ENCODE peak calls at places on chromosomes 13 and 19, in eight cellular contexts. B, T, V, D, H, G, P and M are unnamed samples.

GRCh38 chr13:50236898-50237318 is 221.7 kb downstream of the KCNRG start:
- DNase-seq in D (no peak), B (no peak), P (peak), G (no peak), H (no peak), V (peak), T (no peak), M (peak)

GRCh38 chr19:45995715-45996385 is 583 bp downstream of the CCDC61 start:
- DNase-seq in H (no peak), V (peak), T (no peak), P (peak), D (no peak), B (peak), G (no peak), M (no peak)

GRCh38 chr19:55436847-55437246 is 6.3 kb downstream of the SHISA7 start:
- DNase-seq in H (no peak), P (no peak), D (peak), V (no peak), G (no peak), B (no peak), T (no peak), M (no peak)

GRCh38 chr19:8242212-8242821 is 33.1 kb downstream of the CERS4 start:
- DNase-seq in B (no peak), T (no peak), G (no peak), P (no peak), H (no peak), D (no peak), V (no peak), M (no peak)

GRCh38 chr19:35109395-35110112 is 6.1 kb upstream of the FXYD3 start:
- DNase-seq in H (no peak), D (peak), G (no peak), V (no peak), P (no peak), B (no peak), T (no peak), M (no peak)

GRCh38 chr19:45827459-45828093 is 12.5 kb upstream of the RSPH6A start:
- DNase-seq in B (no peak), P (no peak), V (no peak), H (no peak), G (no peak), T (no peak), D (peak), M (no peak)

GRCh38 chr13:25371608-25372274 is at the start of gene ATP8A2:
- DNase-seq in V (no peak), H (no peak), D (no peak), G (no peak), P (no peak), T (no peak), B (peak), M (no peak)

GRCh38 chr19:34260771-34261173 is 6.4 kb downstream of the GARRE1 start:
- DNase-seq in B (peak), G (no peak), D (no peak), T (no peak), P (peak), V (no peak), H (no peak), M (no peak)

GRCh38 chr13:97977376-97977705 is 23.9 kb downstream of the IPO5 start:
- DNase-seq in T (no peak), H (no peak), D (no peak), P (no peak), V (peak), G (no peak), B (peak), M (no peak)

GRCh38 chr13:108917581-108917980 is 288.2 kb downstream of the MYO16 start:
- DNase-seq in B (no peak), V (peak), D (no peak), H (no peak), T (no peak), G (no peak), P (peak), M (no peak)

GRCh38 chr19:10420444-10421239 is at the start of gene PDE4A:
- DNase-seq in B (peak), G (no peak), P (peak), V (no peak), D (peak), H (no peak), T (peak), M (no peak)

GRCh38 chr13:43528992-43529391 is 257.8 kb downstream of the ENOX1 start:
- DNase-seq in B (no peak), H (no peak), P (no peak), D (no peak), T (no peak), G (no peak), V (no peak), M (peak)

GRCh38 chr13:109154546-109154945 is 525.1 kb downstream of the MYO16 start:
- DNase-seq in B (no peak), D (no peak), P (no peak), V (peak), G (no peak), H (no peak), T (no peak), M (no peak)

GRCh38 chr13:25701304-25701703 is 329.5 kb downstream of the ATP8A2 start:
- DNase-seq in B (no peak), T (no peak), P (no peak), V (no peak), G (no peak), H (no peak), D (no peak), M (no peak)

GRCh38 chr13:101127741-101128353 is 288.5 kb downstream of the NALCN start:
- DNase-seq in T (peak), G (no peak), V (peak), H (no peak), P (peak), D (no peak), B (peak), M (no peak)

GRCh38 chr13:28313579-28313978 is 175.2 kb downstream of the PAN3 start:
- DNase-seq in D (no peak), V (peak), H (no peak), P (peak), G (no peak), B (peak), T (no peak), M (no peak)

GRCh38 chr13:99301056-99301838 is 6.0 kb downstream of the GPR183 start:
- DNase-seq in G (no peak), T (no peak), V (no peak), H (no peak), D (no peak), B (no peak), P (no peak), M (no peak)

GRCh38 chr19:18789883-18790565 is 1.1 kb downstream of the COMP start:
- DNase-seq in H (no peak), P (no peak), G (no peak), V (peak), D (no peak), B (peak), T (no peak), M (no peak)

GRCh38 chr13:65095118-65095517 is 2135.0 kb downstream of the PCDH9 start:
- DNase-seq in H (no peak), T (no peak), P (no peak), D (no peak), V (no peak), G (no peak), B (no peak), M (no peak)

GRCh38 chr19:13953021-13953531 is 767 bp downstream of the DCAF15 start:
- DNase-seq in H (no peak), V (peak), P (peak), D (no peak), G (no peak), B (peak), T (peak), M (peak)

GRCh38 chr13:43664700-43665191 is 122.0 kb downstream of the ENOX1 start:
- DNase-seq in D (no peak), B (no peak), T (no peak), V (peak), G (peak), P (peak), H (peak), M (peak)

GRCh38 chr19:3039641-3040077 is 10.6 kb upstream of the TLE2 start:
- DNase-seq in B (peak), H (no peak), V (no peak), T (no peak), D (peak), G (peak), P (no peak), M (no peak)

GRCh38 chr13:64855506-64855905 is 2374.6 kb downstream of the PCDH9 start:
- DNase-seq in G (no peak), T (no peak), D (no peak), P (peak), V (peak), H (no peak), B (no peak), M (peak)

GRCh38 chr13:38520041-38520440 is 166.8 kb upstream of the FREM2 start:
- DNase-seq in P (no peak), G (no peak), H (no peak), B (no peak), D (no peak), V (no peak), T (no peak), M (no peak)

GRCh38 chr19:43503501-43504425 is 783 bp downstream of the PHLDB3 start:
- DNase-seq in V (peak), D (peak), B (peak), H (peak), T (peak), P (peak), G (peak), M (peak)

GRCh38 chr19:30577551-30578090 is 205.4 kb downstream of the ZNF536 start:
- DNase-seq in B (no peak), H (no peak), T (no peak), G (no peak), P (no peak), V (no peak), D (no peak), M (no peak)

GRCh38 chr13:91031508-91031907 is 316.0 kb upstream of the MIR17HG start:
- DNase-seq in P (no peak), H (no peak), D (no peak), T (no peak), V (no peak), G (no peak), B (no peak), M (no peak)

GRCh38 chr13:49262634-49263033 is 14.9 kb downstream of the CDADC1 start:
- DNase-seq in P (no peak), T (no peak), B (no peak), G (no peak), D (no peak), V (no peak), H (no peak), M (no peak)

GRCh38 chr19:30445385-30445784 is 73.2 kb downstream of the ZNF536 start:
- DNase-seq in H (no peak), V (no peak), D (no peak), P (no peak), T (no peak), G (no peak), B (no peak), M (no peak)

GRCh38 chr13:48579167-48579918 is 46.5 kb upstream of the RCBTB2 start:
- DNase-seq in D (no peak), T (no peak), V (no peak), B (no peak), G (no peak), P (no peak), H (no peak), M (no peak)

GRCh38 chr19:41616785-41617621 is 9.9 kb downstream of the CEACAM4 start:
- DNase-seq in V (peak), D (no peak), P (peak), H (no peak), G (no peak), B (peak), T (peak), M (no peak)

GRCh38 chr19:38564981-38565685 is 52.6 kb downstream of the MAP4K1 start:
- DNase-seq in G (no peak), H (no peak), D (peak), T (no peak), V (no peak), B (no peak), P (no peak), M (no peak)

GRCh38 chr13:21359855-21360254 is 99.2 kb downstream of the ZDHHC20 start:
- DNase-seq in T (no peak), H (no peak), P (no peak), G (no peak), B (no peak), V (no peak), D (no peak), M (no peak)

GRCh38 chr13:27053235-27053884 is 118.3 kb downstream of the USP12 start:
- DNase-seq in H (no peak), G (no peak), T (no peak), V (no peak), B (peak), D (no peak), P (no peak), M (no peak)

GRCh38 chr13:61954092-61954491 is 538.4 kb upstream of the PCDH20 start:
- DNase-seq in D (no peak), V (peak), G (no peak), B (no peak), T (no peak), P (peak), H (no peak), M (peak)

GRCh38 chr13:95644611-95645052 is at the start of gene DZIP1:
- DNase-seq in T (peak), G (peak), D (peak), B (no peak), V (peak), H (peak), P (peak), M (peak)

GRCh38 chr19:15466851-15467733 is 2.7 kb upstream of the RASAL3 start:
- DNase-seq in T (no peak), H (no peak), P (peak), B (no peak), V (peak), D (no peak), G (no peak), M (no peak)

GRCh38 chr19:23328211-23328610 is 67.1 kb downstream of the ZNF91 start:
- DNase-seq in H (no peak), G (no peak), P (no peak), V (no peak), D (no peak), T (no peak), B (no peak), M (no peak)
- H3K4me3 ChIP-seq in H (no peak), G (no peak), P (no peak), V (no peak), D (no peak), T (no peak), B (no peak), M (no peak)

GRCh38 chr19:52898101-52898500 is 666 bp upstream of the ZNF320 start:
- DNase-seq in D (no peak), B (no peak), P (no peak), G (no peak), V (peak), T (no peak), H (peak), M (no peak)
- H3K4me3 ChIP-seq in D (peak), B (no peak), P (peak), G (peak), V (peak), T (no peak), H (peak), M (peak)

GRCh38 chr13:112741185-112741755 is 51.4 kb downstream of the ATP11A start:
- DNase-seq in H (no peak), G (no peak), T (no peak), P (no peak), D (no peak), B (no peak), V (no peak), M (no peak)

GRCh38 chr13:112738606-112739005 is 48.8 kb downstream of the ATP11A start:
- DNase-seq in G (no peak), P (no peak), V (no peak), D (no peak), T (no peak), H (no peak), B (no peak), M (no peak)

GRCh38 chr13:112742583-112742982 is 52.7 kb downstream of the ATP11A start:
- DNase-seq in H (no peak), G (no peak), T (no peak), P (no peak), B (no peak), D (no peak), V (no peak), M (no peak)

GRCh38 chr13:112741835-112742570 is 52.2 kb downstream of the ATP11A start:
- DNase-seq in H (no peak), B (no peak), P (no peak), V (no peak), D (no peak), G (no peak), T (no peak), M (no peak)

DNA sequence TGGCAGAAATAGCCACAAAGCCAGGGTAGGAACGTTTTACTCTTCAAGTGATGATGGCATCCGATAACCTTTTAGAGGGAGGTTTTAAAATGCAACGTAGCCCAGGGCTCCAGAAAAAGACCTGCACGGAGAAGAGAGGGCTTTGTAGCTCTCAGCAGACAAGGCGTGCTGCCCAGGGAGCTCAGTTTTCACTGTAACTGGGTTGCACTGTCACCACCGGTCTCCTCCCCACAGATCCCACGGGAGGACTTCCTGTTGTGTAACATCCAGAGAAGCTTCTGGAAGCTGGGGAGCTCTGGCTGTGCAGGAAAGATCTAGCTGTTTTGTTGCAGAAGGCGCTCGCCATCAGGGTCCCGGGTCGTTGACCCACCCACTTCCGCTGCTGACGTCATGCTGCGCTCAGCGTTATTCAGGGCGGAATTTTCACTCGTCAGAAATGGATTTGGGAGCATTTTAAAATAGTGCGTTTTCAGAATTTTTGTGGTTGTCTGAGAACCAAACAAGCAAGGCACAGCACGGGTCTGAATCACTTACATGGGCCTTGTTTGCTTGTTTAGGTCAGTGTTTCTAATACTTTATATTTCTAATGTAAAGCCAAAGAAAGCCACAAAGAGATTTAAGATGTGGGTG is 50.8 kb downstream of the ATP11A start:
- DNase-seq in T (no peak), V (peak), P (peak), B (peak), D (peak), H (peak), G (peak), M (peak)
- H3K4me3 ChIP-seq in T (no peak), V (peak), P (no peak), B (no peak), D (no peak), H (peak), G (no peak), M (no peak)

GRCh38 chr13:112978561-112979405 is 9.8 kb downstream of the MCF2L start:
- DNase-seq in H (peak), P (no peak), T (no peak), V (no peak), B (no peak), D (no peak), G (peak), M (no peak)
- H3K4me3 ChIP-seq in H (peak), P (no peak), T (no peak), V (no peak), B (no peak), D (peak), G (no peak), M (no peak)

DNA sequence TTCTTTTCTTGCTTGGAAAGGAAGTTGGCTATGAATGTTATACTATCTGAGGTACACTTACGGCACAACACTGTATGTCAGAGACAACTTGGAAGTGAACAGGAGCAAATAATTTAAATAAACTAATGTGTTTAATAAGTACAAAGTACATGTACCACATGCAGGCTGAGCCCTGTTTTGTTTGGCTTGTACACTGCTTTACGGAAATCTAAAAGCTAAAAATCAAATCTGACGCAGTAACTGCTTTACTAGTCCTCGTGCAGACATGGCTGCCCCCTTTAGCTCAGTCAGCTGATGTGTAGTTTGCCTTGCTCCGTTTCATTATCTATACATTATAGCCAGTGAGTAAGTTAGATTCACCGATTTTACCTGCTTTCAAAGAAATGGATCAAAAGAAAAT is 36.5 kb downstream of the TDRD3 start:
- DNase-seq in P (no peak), G (no peak), T (no peak), B (no peak), D (no peak), H (no peak), V (no peak), M (no peak)
- H3K4me3 ChIP-seq in P (no peak), G (no peak), T (no peak), B (no peak), D (no peak), H (no peak), V (no peak), M (no peak)